ENCODE peak calls at places on chromosome 17, in ten cellular contexts. M, K, D, L, Y, J, W, Z, I and A are unnamed samples.

GRCh38 chr17:80446645-80447405 is 29.6 kb downstream of the NPTX1 start:
- DNase-seq in L (no peak), D (no peak), K (peak), I (no peak), Y (no peak), Z (no peak), M (no peak), J (no peak), W (peak), A (no peak)

GRCh38 chr17:2011421-2012371 is 13.4 kb downstream of the RTN4RL1 start:
- DNase-seq in Y (peak), D (no peak), L (no peak), M (no peak), I (no peak), Z (no peak), K (peak), W (peak), J (no peak), A (no peak)

GRCh38 chr17:50954641-50955121 is 88.5 kb upstream of the TOB1 start:
- DNase-seq in I (no peak), D (no peak), Z (no peak), J (no peak), Y (no peak), W (no peak), K (no peak), L (no peak), M (no peak), A (peak)

GRCh38 chr17:76530489-76530814 is 7.1 kb downstream of the CYGB start:
- DNase-seq in D (no peak), I (no peak), Z (no peak), W (peak), K (peak), L (no peak), Y (no peak), M (no peak), J (no peak), A (peak)

GRCh38 chr17:7491583-7491982 is 7.4 kb downstream of the POLR2A start:
- DNase-seq in Y (no peak), L (no peak), J (no peak), W (no peak), D (no peak), K (no peak), I (no peak), M (no peak), Z (no peak), A (no peak)

GRCh38 chr17:75848523-75849303 is 4.5 kb upstream of the UNC13D start:
- DNase-seq in Z (peak), J (no peak), Y (peak), D (no peak), I (peak), M (peak), K (peak), W (peak), L (peak), A (peak)

GRCh38 chr17:31915456-31916100 is 14.1 kb upstream of the UTP6 start:
- DNase-seq in D (no peak), Z (no peak), Y (no peak), L (no peak), J (no peak), W (no peak), M (no peak), I (no peak), K (no peak), A (no peak)

GRCh38 chr17:81396722-81397313 is 1.6 kb downstream of the BAHCC1 start:
- DNase-seq in D (no peak), M (no peak), Z (no peak), J (no peak), Y (no peak), K (peak), I (no peak), W (peak), L (no peak), A (peak)

GRCh38 chr17:69560987-69561441 is 146.5 kb downstream of the MAP2K6 start:
- DNase-seq in D (no peak), Z (no peak), J (no peak), I (no peak), K (no peak), Y (no peak), M (no peak), W (no peak), L (no peak), A (no peak)

GRCh38 chr17:57665696-57666095 is 79.4 kb downstream of the CCDC182 start:
- DNase-seq in L (no peak), J (no peak), M (no peak), W (no peak), I (peak), Y (no peak), D (no peak), Z (peak), K (no peak), A (peak)

GRCh38 chr17:41932821-41933389 is 2.5 kb downstream of the ODAD4 start:
- DNase-seq in J (no peak), L (no peak), M (no peak), W (no peak), I (no peak), D (no peak), Z (no peak), K (no peak), Y (no peak), A (no peak)

GRCh38 chr17:5897320-5897911 is 172.8 kb upstream of the WSCD1 start:
- DNase-seq in M (no peak), J (no peak), Z (no peak), L (no peak), I (no peak), Y (no peak), K (no peak), D (no peak), W (no peak), A (no peak)

GRCh38 chr17:74951680-74952421 is 16.2 kb downstream of the OTOP3 start:
- DNase-seq in I (no peak), J (no peak), Y (no peak), M (no peak), K (no peak), D (no peak), W (no peak), L (no peak), Z (no peak), A (no peak)

GRCh38 chr17:75830168-75831031 is 13.8 kb downstream of the UNC13D start:
- DNase-seq in M (no peak), J (no peak), W (no peak), Z (no peak), L (peak), I (no peak), Y (no peak), D (no peak), K (no peak), A (peak)

GRCh38 chr17:43671075-43671692 is 9.5 kb upstream of the MEOX1 start:
- DNase-seq in W (no peak), D (no peak), Z (no peak), L (no peak), J (no peak), M (no peak), I (peak), K (no peak), Y (no peak), A (no peak)

GRCh38 chr17:4539025-4539424 is 16.2 kb downstream of the MYBBP1A start:
- DNase-seq in L (no peak), M (no peak), Z (no peak), K (no peak), J (no peak), W (no peak), I (no peak), D (no peak), Y (no peak), A (no peak)
- H3K27ac ChIP-seq in L (no peak), M (no peak), Z (no peak), K (peak), J (no peak), W (no peak), I (no peak), D (no peak), Y (no peak), A (no peak)

GRCh38 chr17:39306028-39306427 is 80.3 kb upstream of the STAC2 start:
- DNase-seq in M (no peak), D (no peak), I (no peak), K (no peak), Z (no peak), W (no peak), Y (no peak), J (no peak), L (peak), A (no peak)
- H3K4me3 ChIP-seq in M (no peak), D (no peak), I (no peak), K (no peak), Z (no peak), W (no peak), Y (no peak), J (no peak), L (peak), A (no peak)

DNA sequence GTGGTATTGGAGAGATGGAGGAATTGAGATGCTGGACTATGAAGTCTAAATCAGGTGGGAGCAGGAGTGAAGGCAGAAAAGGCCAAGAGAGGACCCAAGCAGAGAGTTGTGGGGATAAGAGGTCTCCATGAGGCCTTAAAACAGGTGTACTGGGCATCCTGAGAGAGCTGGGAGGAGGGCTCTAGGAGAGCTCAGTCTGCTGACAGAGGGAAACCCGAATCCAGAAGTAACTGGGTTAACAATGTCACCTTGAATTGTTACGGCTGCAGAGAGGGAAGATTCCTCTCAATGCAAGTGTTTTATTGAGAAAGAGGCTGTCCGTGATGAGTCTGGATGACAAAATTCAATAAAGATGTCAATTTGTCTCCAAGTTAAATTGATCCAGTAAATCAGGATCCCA is 8.4 kb downstream of the DHRS7C start:
- DNase-seq in J (no peak), K (no peak), M (no peak), D (no peak), Y (no peak), L (no peak), Z (no peak), I (no peak), W (no peak), A (no peak)
- TF ChIP-seq CTCF in J (no peak), K (no peak), M (no peak), D (no peak), Y (no peak), L (no peak), Z (no peak), I (no peak), W (no peak), A (no peak)

GRCh38 chr17:49545811-49546545 is 29.7 kb upstream of the NXPH3 start:
- DNase-seq in Z (no peak), D (no peak), L (no peak), K (no peak), Y (no peak), M (no peak), W (no peak), I (no peak), J (no peak), A (no peak)
- H3K27ac ChIP-seq in Z (no peak), D (no peak), L (no peak), K (no peak), Y (no peak), M (no peak), W (no peak), I (no peak), J (no peak), A (no peak)

GRCh38 chr17:20993863-20994778 is 48.7 kb downstream of the USP22 start:
- DNase-seq in D (no peak), Z (no peak), W (no peak), I (no peak), J (no peak), K (peak), L (no peak), Y (peak), M (peak), A (no peak)
- H3K4me3 ChIP-seq in D (no peak), Z (no peak), W (no peak), I (no peak), J (no peak), K (no peak), L (no peak), Y (no peak), M (no peak), A (no peak)